ENCODE peak calls at places on chromosomes 6 and 20, in five cellular contexts. One of them, this sample, is unnamed.

GRCh38 chr6:98467091-98467490 is 367.3 kb upstream of the POU3F2 start:
- DNase-seq in stimulated activated CD4-positive, alpha-beta T cell treated with anti-CD3 and anti-CD28 coated beads, Interleukin-2, amount 100 ng/mL, for 48 hours: no peak
- DNase-seq in left cardiac atrium: no peak
- DNase-seq in aorta: no peak
- DNase-seq in NCI-H748 treated with DMSO at 0.1 percent for 48 hours: no peak
- DNase-seq in this sample: no peak

GRCh38 chr6:151847064-151847463 is 39.6 kb downstream of the ESR1 start:
- DNase-seq in stimulated activated CD4-positive, alpha-beta T cell treated with anti-CD3 and anti-CD28 coated beads, Interleukin-2, amount 100 ng/mL, for 48 hours: no peak
- DNase-seq in aorta: no peak
- DNase-seq in left cardiac atrium: no peak
- DNase-seq in NCI-H748 treated with DMSO at 0.1 percent for 48 hours: no peak
- DNase-seq in this sample: no peak

GRCh38 chr6:34126419-34126818 is 19.5 kb downstream of the GRM4 start:
- DNase-seq in stimulated activated CD4-positive, alpha-beta T cell treated with anti-CD3 and anti-CD28 coated beads, Interleukin-2, amount 100 ng/mL, for 48 hours: no peak
- DNase-seq in left cardiac atrium: no peak
- DNase-seq in aorta: no peak
- DNase-seq in NCI-H748 treated with DMSO at 0.1 percent for 48 hours: no peak
- DNase-seq in this sample: no peak

GRCh38 chr20:44734938-44735337 is 10.7 kb upstream of the KCNK15 start:
- DNase-seq in left cardiac atrium: no peak
- DNase-seq in stimulated activated CD4-positive, alpha-beta T cell treated with anti-CD3 and anti-CD28 coated beads, Interleukin-2, amount 100 ng/mL, for 48 hours: no peak
- DNase-seq in aorta: no peak
- DNase-seq in NCI-H748 treated with DMSO at 0.1 percent for 48 hours: no peak
- DNase-seq in this sample: no peak

GRCh38 chr6:133951881-133952814 is 876 bp upstream of the TBPL1 start:
- DNase-seq in aorta: peak
- DNase-seq in NCI-H748 treated with DMSO at 0.1 percent for 48 hours: peak
- DNase-seq in stimulated activated CD4-positive, alpha-beta T cell treated with anti-CD3 and anti-CD28 coated beads, Interleukin-2, amount 100 ng/mL, for 48 hours: peak
- DNase-seq in left cardiac atrium: peak
- DNase-seq in this sample: no peak

GRCh38 chr6:33993091-33993490 is 152.8 kb downstream of the GRM4 start:
- DNase-seq in left cardiac atrium: no peak
- DNase-seq in aorta: no peak
- DNase-seq in NCI-H748 treated with DMSO at 0.1 percent for 48 hours: no peak
- DNase-seq in stimulated activated CD4-positive, alpha-beta T cell treated with anti-CD3 and anti-CD28 coated beads, Interleukin-2, amount 100 ng/mL, for 48 hours: no peak
- DNase-seq in this sample: no peak

GRCh38 chr6:81630719-81631118 is 121.8 kb downstream of the TENT5A start:
- DNase-seq in left cardiac atrium: no peak
- DNase-seq in aorta: no peak
- DNase-seq in stimulated activated CD4-positive, alpha-beta T cell treated with anti-CD3 and anti-CD28 coated beads, Interleukin-2, amount 100 ng/mL, for 48 hours: no peak
- DNase-seq in NCI-H748 treated with DMSO at 0.1 percent for 48 hours: no peak
- DNase-seq in this sample: no peak

GRCh38 chr20:34143951-34144350 is 31.9 kb upstream of the EIF2S2 start:
- DNase-seq in stimulated activated CD4-positive, alpha-beta T cell treated with anti-CD3 and anti-CD28 coated beads, Interleukin-2, amount 100 ng/mL, for 48 hours: no peak
- DNase-seq in aorta: no peak
- DNase-seq in left cardiac atrium: no peak
- DNase-seq in NCI-H748 treated with DMSO at 0.1 percent for 48 hours: no peak
- DNase-seq in this sample: no peak

GRCh38 chr6:137866200-137866913 is 702 bp upstream of the TNFAIP3 start:
- DNase-seq in left cardiac atrium: no peak
- DNase-seq in stimulated activated CD4-positive, alpha-beta T cell treated with anti-CD3 and anti-CD28 coated beads, Interleukin-2, amount 100 ng/mL, for 48 hours: no peak
- DNase-seq in NCI-H748 treated with DMSO at 0.1 percent for 48 hours: no peak
- DNase-seq in aorta: no peak
- DNase-seq in this sample: no peak

GRCh38 chr6:43488667-43489276 is 11.4 kb downstream of the TJAP1 start:
- DNase-seq in left cardiac atrium: no peak
- DNase-seq in stimulated activated CD4-positive, alpha-beta T cell treated with anti-CD3 and anti-CD28 coated beads, Interleukin-2, amount 100 ng/mL, for 48 hours: no peak
- DNase-seq in NCI-H748 treated with DMSO at 0.1 percent for 48 hours: no peak
- DNase-seq in aorta: no peak
- DNase-seq in this sample: no peak

GRCh38 chr6:80643881-80644280 is 537.4 kb downstream of the BCKDHB start:
- DNase-seq in stimulated activated CD4-positive, alpha-beta T cell treated with anti-CD3 and anti-CD28 coated beads, Interleukin-2, amount 100 ng/mL, for 48 hours: no peak
- DNase-seq in NCI-H748 treated with DMSO at 0.1 percent for 48 hours: no peak
- DNase-seq in left cardiac atrium: no peak
- DNase-seq in aorta: no peak
- DNase-seq in this sample: no peak

GRCh38 chr20:59830107-59831023 is 103.1 kb downstream of the SYCP2 start:
- DNase-seq in stimulated activated CD4-positive, alpha-beta T cell treated with anti-CD3 and anti-CD28 coated beads, Interleukin-2, amount 100 ng/mL, for 48 hours: no peak
- DNase-seq in left cardiac atrium: no peak
- DNase-seq in aorta: no peak
- DNase-seq in NCI-H748 treated with DMSO at 0.1 percent for 48 hours: no peak
- DNase-seq in this sample: no peak

GRCh38 chr6:18976966-18977365 is 589.8 kb downstream of the RNF144B start:
- DNase-seq in NCI-H748 treated with DMSO at 0.1 percent for 48 hours: no peak
- DNase-seq in aorta: no peak
- DNase-seq in stimulated activated CD4-positive, alpha-beta T cell treated with anti-CD3 and anti-CD28 coated beads, Interleukin-2, amount 100 ng/mL, for 48 hours: no peak
- DNase-seq in left cardiac atrium: no peak
- DNase-seq in this sample: no peak

GRCh38 chr6:140002406-140003022 is 628.1 kb upstream of the CITED2 start:
- DNase-seq in NCI-H748 treated with DMSO at 0.1 percent for 48 hours: no peak
- DNase-seq in left cardiac atrium: no peak
- DNase-seq in aorta: no peak
- DNase-seq in stimulated activated CD4-positive, alpha-beta T cell treated with anti-CD3 and anti-CD28 coated beads, Interleukin-2, amount 100 ng/mL, for 48 hours: no peak
- DNase-seq in this sample: no peak

GRCh38 chr6:97195117-97195516 is 87.9 kb downstream of the MMS22L start:
- DNase-seq in NCI-H748 treated with DMSO at 0.1 percent for 48 hours: no peak
- DNase-seq in left cardiac atrium: no peak
- DNase-seq in stimulated activated CD4-positive, alpha-beta T cell treated with anti-CD3 and anti-CD28 coated beads, Interleukin-2, amount 100 ng/mL, for 48 hours: no peak
- DNase-seq in aorta: no peak
- DNase-seq in this sample: no peak

GRCh38 chr6:21791596-21791995 is 198.0 kb downstream of the SOX4 start:
- DNase-seq in stimulated activated CD4-positive, alpha-beta T cell treated with anti-CD3 and anti-CD28 coated beads, Interleukin-2, amount 100 ng/mL, for 48 hours: no peak
- DNase-seq in NCI-H748 treated with DMSO at 0.1 percent for 48 hours: no peak
- DNase-seq in left cardiac atrium: no peak
- DNase-seq in aorta: no peak
- DNase-seq in this sample: no peak

GRCh38 chr6:31572041-31572911 is at the start of gene LTA:
- DNase-seq in aorta: no peak
- DNase-seq in stimulated activated CD4-positive, alpha-beta T cell treated with anti-CD3 and anti-CD28 coated beads, Interleukin-2, amount 100 ng/mL, for 48 hours: peak
- DNase-seq in left cardiac atrium: no peak
- DNase-seq in NCI-H748 treated with DMSO at 0.1 percent for 48 hours: no peak
- DNase-seq in this sample: no peak

GRCh38 chr6:23642849-23643248 is 483.2 kb upstream of the NRSN1 start:
- DNase-seq in stimulated activated CD4-positive, alpha-beta T cell treated with anti-CD3 and anti-CD28 coated beads, Interleukin-2, amount 100 ng/mL, for 48 hours: no peak
- DNase-seq in NCI-H748 treated with DMSO at 0.1 percent for 48 hours: no peak
- DNase-seq in left cardiac atrium: no peak
- DNase-seq in aorta: no peak
- DNase-seq in this sample: no peak

GRCh38 chr20:36035720-36036119 is 67.3 kb downstream of the CNBD2 start:
- DNase-seq in stimulated activated CD4-positive, alpha-beta T cell treated with anti-CD3 and anti-CD28 coated beads, Interleukin-2, amount 100 ng/mL, for 48 hours: no peak
- DNase-seq in aorta: no peak
- DNase-seq in left cardiac atrium: no peak
- DNase-seq in NCI-H748 treated with DMSO at 0.1 percent for 48 hours: no peak
- DNase-seq in this sample: no peak

GRCh38 chr6:160513836-160514235 is 150.2 kb downstream of the LPA start:
- DNase-seq in aorta: no peak
- DNase-seq in left cardiac atrium: no peak
- DNase-seq in NCI-H748 treated with DMSO at 0.1 percent for 48 hours: no peak
- DNase-seq in stimulated activated CD4-positive, alpha-beta T cell treated with anti-CD3 and anti-CD28 coated beads, Interleukin-2, amount 100 ng/mL, for 48 hours: no peak
- DNase-seq in this sample: no peak

GRCh38 chr6:29981211-29981812 is 39.0 kb downstream of the HLA-A start:
- DNase-seq in aorta: no peak
- DNase-seq in left cardiac atrium: no peak
- DNase-seq in NCI-H748 treated with DMSO at 0.1 percent for 48 hours: no peak
- DNase-seq in stimulated activated CD4-positive, alpha-beta T cell treated with anti-CD3 and anti-CD28 coated beads, Interleukin-2, amount 100 ng/mL, for 48 hours: no peak
- DNase-seq in this sample: no peak

GRCh38 chr6:52994789-52995078 is 350 bp downstream of the GSTA4 start:
- DNase-seq in NCI-H748 treated with DMSO at 0.1 percent for 48 hours: peak
- DNase-seq in left cardiac atrium: peak
- DNase-seq in stimulated activated CD4-positive, alpha-beta T cell treated with anti-CD3 and anti-CD28 coated beads, Interleukin-2, amount 100 ng/mL, for 48 hours: no peak
- DNase-seq in aorta: peak
- DNase-seq in this sample: no peak

GRCh38 chr20:63521602-63522001 is 1.0 kb downstream of the PPDPF start:
- DNase-seq in NCI-H748 treated with DMSO at 0.1 percent for 48 hours: no peak
- DNase-seq in left cardiac atrium: peak
- DNase-seq in stimulated activated CD4-positive, alpha-beta T cell treated with anti-CD3 and anti-CD28 coated beads, Interleukin-2, amount 100 ng/mL, for 48 hours: no peak
- DNase-seq in aorta: peak
- DNase-seq in this sample: no peak

GRCh38 chr6:166610104-166610503 is 16.9 kb downstream of the RPS6KA2 start:
- DNase-seq in NCI-H748 treated with DMSO at 0.1 percent for 48 hours: no peak
- DNase-seq in left cardiac atrium: no peak
- DNase-seq in aorta: no peak
- DNase-seq in stimulated activated CD4-positive, alpha-beta T cell treated with anti-CD3 and anti-CD28 coated beads, Interleukin-2, amount 100 ng/mL, for 48 hours: no peak
- DNase-seq in this sample: no peak

This sample was measured in epithelial cell of proximal tubule.